ENCODE peak calls at places on chromosomes 3 and 15, in four cellular contexts. Q, Z, U and J are unnamed samples.
A peak's percentile ranks its signal among the peaks of the same experiment; 100 is the strongest.

GRCh38 chr3:10145685-10146084 is 4.1 kb downstream of the VHL start:
- DNase-seq in Z (no peak), Q (no peak), U (no peak), J (no peak)

GRCh38 chr15:85551221-85551832 is 170.9 kb downstream of the AKAP13 start:
- DNase-seq in Z (peak; percentile 41), U (no peak), Q (no peak), J (no peak)

GRCh38 chr15:77083381-77084160 is 12.7 kb upstream of the TSPAN3 start:
- DNase-seq in Q (peak; percentile 75), U (peak; percentile 78), Z (peak; percentile 57), J (peak; percentile 81)

GRCh38 chr3:10524799-10525301 is 19.5 kb upstream of the ATP2B2 start:
- DNase-seq in U (no peak), Z (no peak), Q (no peak), J (no peak)

GRCh38 chr15:25795712-25796111 is 67.4 kb downstream of the ATP10A start:
- DNase-seq in Q (no peak), Z (no peak), U (no peak), J (no peak)

GRCh38 chr15:78131295-78132021 is at the start of gene CIB2:
- DNase-seq in U (peak; percentile 75), Z (peak; percentile 42), Q (peak; percentile 43), J (peak; percentile 41)

GRCh38 chr3:150293401-150294001 is 114.6 kb upstream of the TSC22D2 start:
- DNase-seq in Z (peak; percentile 32), Q (no peak), U (no peak), J (no peak)

GRCh38 chr3:197471221-197472010 is 84.4 kb downstream of the BDH1 start:
- DNase-seq in U (no peak), Z (no peak), Q (peak; percentile 76), J (no peak)

GRCh38 chr3:14689247-14689980 is 14.5 kb downstream of the C3orf20 start:
- DNase-seq in Q (no peak), U (no peak), Z (no peak), J (no peak)

GRCh38 chr15:100201376-100202280 is 140.1 kb downstream of the ADAMTS17 start:
- DNase-seq in U (no peak), Z (no peak), Q (no peak), J (no peak)

GRCh38 chr15:65914981-65915925 is 46.0 kb downstream of the RAB11A start:
- DNase-seq in Z (no peak), U (no peak), Q (no peak), J (no peak)

GRCh38 chr15:65663521-65663920 is 41.8 kb downstream of the SLC24A1 start:
- DNase-seq in Z (no peak), U (no peak), Q (no peak), J (no peak)

GRCh38 chr3:46065294-46065705 is 38.0 kb upstream of the XCR1 start:
- DNase-seq in Z (no peak), U (peak; percentile 25), Q (no peak), J (peak; percentile 73)

DNA sequence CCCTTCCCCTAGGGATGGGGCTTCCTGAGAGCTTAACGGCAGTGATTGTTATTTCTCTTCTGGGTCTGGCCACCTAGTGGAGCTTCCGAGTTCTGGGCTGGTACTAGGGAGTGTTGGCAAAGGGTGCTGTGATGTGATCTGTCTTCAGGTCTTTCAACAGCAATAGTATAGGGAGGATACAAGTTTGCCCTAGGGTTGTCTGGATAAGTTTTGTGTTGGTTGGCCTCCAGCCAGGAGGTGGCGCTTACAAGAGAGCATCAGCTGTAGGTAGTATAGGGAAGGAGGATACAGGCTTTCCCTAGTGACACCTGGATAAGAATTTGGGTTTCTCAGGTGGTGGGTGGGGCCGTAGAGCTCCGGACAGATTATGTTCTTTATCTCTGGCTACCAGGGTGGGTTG is 19.2 kb upstream of the CPOX start:
- DNase-seq in Z (no peak), U (no peak), Q (peak; percentile 43), J (peak; percentile 74)
- TF ChIP-seq CTCF in Z (peak; percentile 4), U (peak; percentile 14), Q (peak; percentile 67), J (no peak)

GRCh38 chr15:74800559-74801094 is 12.0 kb upstream of the LMAN1L start:
- DNase-seq in Z (no peak), U (no peak), Q (no peak), J (no peak)

GRCh38 chr15:74799255-74799842 is 13.3 kb upstream of the LMAN1L start:
- DNase-seq in Q (no peak), U (no peak), Z (no peak), J (no peak)

GRCh38 chr15:74798388-74799254 is 14.0 kb upstream of the LMAN1L start:
- DNase-seq in Z (no peak), Q (no peak), U (peak; percentile 69), J (no peak)

GRCh38 chr15:74801311-74801997 is 11.2 kb upstream of the LMAN1L start:
- DNase-seq in U (no peak), Z (no peak), Q (no peak), J (no peak)

GRCh38 chr15:74799843-74800558 is 12.6 kb upstream of the LMAN1L start:
- DNase-seq in Z (peak; percentile 56), Q (peak; percentile 43), U (peak; percentile 77), J (peak; percentile 90)
- TF ChIP-seq CTCF in Z (peak; percentile 99), Q (peak; percentile 97), U (peak; percentile 99), J (peak; percentile 97)

GRCh38 chr3:102745881-102746280 is 311.1 kb downstream of the ZPLD1 start:
- DNase-seq in Z (no peak), U (no peak), Q (no peak), J (peak; percentile 8)
- TF ChIP-seq CTCF in Z (no peak), U (no peak), Q (peak; percentile 27), J (peak; percentile 13)

GRCh38 chr3:159805411-159805772 is 183.2 kb upstream of the IL12A start:
- DNase-seq in U (no peak), Z (no peak), Q (no peak), J (no peak)
- TF ChIP-seq CTCF in U (no peak), Z (no peak), Q (no peak), J (no peak)

GRCh38 chr3:134839422-134839821 is 44.4 kb downstream of the EPHB1 start:
- DNase-seq in Q (no peak), U (no peak), Z (no peak), J (peak; percentile 5)

GRCh38 chr3:134836921-134837320 is 41.9 kb downstream of the EPHB1 start:
- DNase-seq in Q (no peak), U (no peak), Z (no peak), J (no peak)

GRCh38 chr3:134840459-134840858 is 45.4 kb downstream of the EPHB1 start:
- DNase-seq in Q (no peak), Z (no peak), U (no peak), J (no peak)

GRCh38 chr3:134839990-134840389 is 44.9 kb downstream of the EPHB1 start:
- DNase-seq in U (no peak), Q (no peak), Z (no peak), J (no peak)

GRCh38 chr3:134838599-134838998 is 43.5 kb downstream of the EPHB1 start:
- DNase-seq in Q (no peak), Z (no peak), U (no peak), J (no peak)
- TF ChIP-seq CTCF in Q (peak; percentile 9), Z (peak; percentile 32), U (no peak), J (peak; percentile 18)

DNA sequence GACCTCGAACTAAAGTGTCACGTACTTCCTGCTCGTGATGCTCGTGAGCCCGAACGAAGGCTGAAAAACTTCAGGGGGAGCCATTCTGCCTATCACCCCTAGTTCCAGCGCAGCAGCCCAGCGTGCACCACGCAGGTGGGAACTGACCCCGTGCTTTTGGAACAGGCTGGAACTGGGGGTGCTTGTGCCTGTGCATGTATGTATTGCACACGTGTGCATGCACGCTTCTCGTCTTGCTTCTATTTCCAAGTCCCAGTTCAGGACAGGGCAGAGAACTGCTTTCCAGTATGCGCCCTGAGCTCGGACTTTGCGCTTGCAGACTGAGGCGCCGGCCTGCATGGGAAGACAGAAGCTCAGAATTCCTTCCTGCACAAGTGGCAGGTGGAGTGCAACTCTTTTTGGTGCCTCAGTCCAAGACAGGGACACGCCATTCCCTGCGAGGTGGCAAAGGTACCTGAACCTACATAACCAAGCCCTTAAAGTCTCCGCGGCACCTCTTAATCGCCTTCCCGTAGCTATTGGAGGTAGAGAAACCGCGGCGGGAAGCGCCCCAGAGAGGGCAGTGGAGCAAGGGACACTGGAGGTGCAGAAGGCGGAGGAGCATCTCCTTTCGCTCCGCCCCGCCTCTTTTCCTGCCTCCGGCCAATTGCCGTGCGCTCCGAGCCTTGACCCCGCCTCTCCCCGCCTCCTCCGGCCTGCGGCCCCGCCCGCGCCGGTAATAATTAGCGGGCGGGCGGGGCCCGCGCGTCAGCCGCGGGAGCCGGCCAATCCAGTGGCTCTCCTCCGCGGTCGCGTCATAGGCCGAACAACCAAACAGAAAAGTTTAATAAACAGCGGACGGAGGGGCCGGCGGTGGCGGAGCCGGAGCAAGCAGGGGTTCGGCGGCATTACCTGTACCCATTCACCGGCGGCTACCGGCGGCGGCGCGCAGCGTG is at the start of gene ZFAND6:
- DNase-seq in Z (peak; percentile 87), U (peak; percentile 95), Q (peak; percentile 89), J (peak; percentile 95)
- TF ChIP-seq CTCF in Z (no peak), U (no peak), Q (no peak), J (no peak)

GRCh38 chr3:112228786-112229185 is 65.2 kb downstream of the SLC9C1 start:
- DNase-seq in U (no peak), Z (no peak), Q (no peak), J (no peak)

GRCh38 chr3:112233083-112233482 is 60.9 kb downstream of the SLC9C1 start:
- DNase-seq in Q (no peak), U (no peak), Z (peak; percentile 3), J (no peak)

GRCh38 chr3:112231727-112232126 is 62.3 kb downstream of the SLC9C1 start:
- DNase-seq in U (no peak), Z (no peak), Q (no peak), J (no peak)

GRCh38 chr3:112230033-112230432 is 64.0 kb downstream of the SLC9C1 start:
- DNase-seq in Z (no peak), U (no peak), Q (no peak), J (no peak)
- TF ChIP-seq CTCF in Z (no peak), U (no peak), Q (no peak), J (no peak)

GRCh38 chr3:141050576-141050912 is 603 bp upstream of the SPSB4 start:
- DNase-seq in Q (no peak), Z (no peak), U (no peak), J (no peak)

GRCh38 chr3:141050913-141051632 is at the start of gene SPSB4:
- DNase-seq in U (peak; percentile 78), Q (peak; percentile 14), Z (no peak), J (peak; percentile 56)

GRCh38 chr3:141051641-141052569 is 758 bp downstream of the SPSB4 start:
- DNase-seq in Q (no peak), U (peak; percentile 42), Z (peak; percentile 7), J (no peak)

GRCh38 chr3:141047168-141047567 is 4.0 kb upstream of the SPSB4 start:
- DNase-seq in U (no peak), Z (no peak), Q (no peak), J (peak; percentile 66)

DNA sequence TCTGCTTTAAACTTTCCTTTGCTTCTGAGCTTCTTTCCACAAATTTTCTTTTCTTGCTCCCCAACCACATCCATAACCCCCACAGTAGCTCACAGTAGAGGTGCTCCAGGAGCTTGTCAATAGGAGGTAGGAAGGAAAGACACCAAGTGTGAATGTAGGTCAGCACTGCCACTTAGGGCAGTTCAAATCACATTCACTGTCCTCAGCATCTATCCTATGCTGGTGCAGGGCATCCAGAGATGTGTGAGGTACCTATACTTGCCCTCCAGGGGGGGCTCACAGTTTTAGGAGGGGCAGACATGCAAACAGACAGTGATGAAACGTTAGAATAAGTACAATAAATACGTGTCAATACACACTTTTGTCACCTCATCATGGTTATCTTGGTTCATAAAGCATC is 1.5 kb upstream of the SPSB4 start:
- DNase-seq in U (no peak), Z (no peak), Q (no peak), J (no peak)
- TF ChIP-seq CTCF in U (peak; percentile 32), Z (no peak), Q (no peak), J (no peak)